ENCODE peak calls at places on chromosomes 12 and 14, in ten cellular contexts. G is transverse colon, N is H1, Y is sigmoid colon, C is spleen, L is prostate gland, H is SK-N-SH, K is endothelial cell of umbilical vein, O is HCT116, D is breast epithelium. B is an unnamed sample.

GRCh38 chr12:31288381-31288780 is 37.6 kb downstream of the SINHCAF start:
- DNase-seq in K (no peak), C (no peak), O (no peak), G (no peak), Y (no peak), N (no peak), H (no peak), L (no peak), D (no peak), B (no peak)

GRCh38 chr14:85252011-85252410 is 277.9 kb upstream of the FLRT2 start:
- DNase-seq in H (no peak), L (no peak), G (no peak), N (no peak), K (peak), O (no peak), Y (no peak), C (no peak), D (no peak), B (no peak)

GRCh38 chr12:15584366-15585041 is 204.7 kb downstream of the EPS8 start:
- DNase-seq in G (no peak), H (peak), O (peak), Y (no peak), C (no peak), D (no peak), N (no peak), K (peak), L (peak), B (no peak)

GRCh38 chr12:3102721-3103410 is 25.7 kb downstream of the TSPAN9 start:
- DNase-seq in N (no peak), D (no peak), O (no peak), C (no peak), K (no peak), Y (peak), L (no peak), G (no peak), H (no peak), B (no peak)

GRCh38 chr12:8544295-8544694 is 3.6 kb upstream of the CLEC4E start:
- DNase-seq in K (peak), Y (no peak), L (peak), H (peak), C (peak), O (peak), G (peak), D (no peak), N (peak), B (peak)

GRCh38 chr12:88726806-88727722 is 146.8 kb upstream of the KITLG start:
- DNase-seq in N (no peak), C (no peak), K (no peak), H (no peak), L (no peak), O (no peak), G (no peak), D (no peak), Y (no peak), B (no peak)

GRCh38 chr14:58574623-58575022 is 63.1 kb upstream of the DACT1 start:
- DNase-seq in D (no peak), C (no peak), K (no peak), G (no peak), Y (no peak), N (no peak), O (no peak), H (no peak), L (no peak), B (no peak)

GRCh38 chr12:58067610-58068387 is 126.4 kb downstream of the ATP23 start:
- DNase-seq in L (no peak), C (no peak), K (no peak), O (no peak), N (no peak), D (no peak), H (no peak), G (no peak), Y (no peak), B (no peak)

GRCh38 chr12:125766091-125766490 is 700.9 kb downstream of the AACS start:
- DNase-seq in G (no peak), Y (no peak), O (no peak), H (no peak), K (no peak), N (no peak), L (no peak), D (no peak), C (no peak), B (no peak)

GRCh38 chr12:91617830-91618229 is 435.2 kb upstream of the DCN start:
- DNase-seq in D (no peak), N (no peak), K (no peak), Y (no peak), C (no peak), O (no peak), G (no peak), L (no peak), H (no peak), B (no peak)

GRCh38 chr12:79058342-79058741 is 193.8 kb downstream of the SYT1 start:
- DNase-seq in O (peak), C (no peak), Y (no peak), K (peak), D (no peak), N (no peak), L (no peak), G (no peak), H (no peak), B (no peak)

GRCh38 chr12:53989227-53990113 is 4.5 kb downstream of the HOXC10 start:
- DNase-seq in H (no peak), N (no peak), D (no peak), L (peak), G (no peak), K (peak), C (no peak), Y (no peak), O (no peak), B (no peak)

GRCh38 chr12:103955811-103956514 is 9.7 kb upstream of the TDG start:
- DNase-seq in L (no peak), D (no peak), N (no peak), G (no peak), O (no peak), H (peak), K (no peak), C (no peak), Y (no peak), B (no peak)

DNA sequence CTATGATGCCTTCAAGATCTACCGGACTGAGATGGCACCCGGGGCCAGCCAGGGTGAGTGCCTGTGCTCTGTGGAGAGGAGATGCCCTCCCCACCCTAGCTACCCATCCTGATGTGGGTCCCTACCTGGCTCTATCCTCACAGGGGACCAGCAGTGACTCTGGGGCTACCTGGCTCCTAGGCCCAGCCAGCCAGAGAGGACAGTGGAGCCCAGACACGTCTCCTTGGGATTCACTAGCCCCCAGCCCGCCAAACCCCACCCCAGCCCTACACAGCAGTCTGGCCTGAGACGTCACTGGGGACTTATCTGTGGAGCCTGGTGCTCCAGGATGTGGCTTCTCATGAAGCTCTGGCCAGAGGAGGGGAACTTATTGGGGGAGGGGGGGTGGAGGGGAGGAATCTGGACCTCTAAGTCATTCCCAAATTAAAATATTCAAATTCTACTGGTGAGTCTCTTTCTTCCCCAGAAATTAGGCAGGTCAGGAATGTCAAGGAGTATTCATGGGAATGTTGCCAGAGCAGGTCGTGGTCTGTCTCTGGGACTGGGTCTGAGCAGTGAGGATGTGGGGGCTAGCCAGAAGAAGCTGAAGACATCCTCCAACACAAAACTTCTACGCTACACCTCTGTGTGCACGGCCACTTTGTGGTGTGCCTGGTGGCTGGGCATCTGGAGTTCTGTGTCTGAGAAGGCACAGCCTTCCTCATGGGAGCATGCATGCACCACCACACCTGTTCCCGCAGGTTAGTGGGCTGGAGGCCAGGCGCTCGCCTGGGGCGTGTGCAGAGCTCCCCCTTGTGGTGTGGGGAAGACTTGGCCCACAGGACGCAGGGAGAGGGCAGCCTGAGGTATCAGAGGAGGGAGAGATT is 2.7 kb downstream of the CMTM5 start:
- DNase-seq in D (peak), H (peak), Y (no peak), G (peak), L (peak), C (peak), O (peak), K (peak), N (no peak), B (peak)
- TF ChIP-seq POLR2AphosphoS5 in D (peak), H (no peak), Y (no peak), G (no peak), L (peak), C (peak), O (no peak), K (no peak), N (no peak), B (no peak)

GRCh38 chr12:11823043-11823442 is 173.6 kb downstream of the ETV6 start:
- DNase-seq in K (no peak), Y (no peak), C (no peak), G (no peak), L (no peak), O (no peak), N (no peak), D (no peak), H (no peak), B (no peak)
- TF ChIP-seq POLR2AphosphoS5 in K (no peak), Y (no peak), C (no peak), G (no peak), L (no peak), O (no peak), N (no peak), D (no peak), H (peak), B (no peak)

GRCh38 chr14:54758041-54758440 is 144.6 kb downstream of the GCH1 start:
- DNase-seq in N (no peak), C (no peak), D (no peak), H (no peak), L (peak), G (peak), O (no peak), Y (no peak), K (no peak), B (no peak)

GRCh38 chr14:54749727-54750126 is 152.9 kb downstream of the GCH1 start:
- DNase-seq in K (no peak), G (no peak), O (no peak), L (no peak), D (no peak), C (no peak), Y (no peak), N (no peak), H (no peak), B (no peak)

GRCh38 chr14:54754116-54754622 is 148.5 kb downstream of the GCH1 start:
- DNase-seq in K (no peak), Y (no peak), N (no peak), C (no peak), D (no peak), O (no peak), G (no peak), L (no peak), H (no peak), B (no peak)

GRCh38 chr14:54756656-54757392 is 145.8 kb downstream of the GCH1 start:
- DNase-seq in C (no peak), H (no peak), Y (no peak), L (no peak), K (no peak), N (no peak), G (no peak), D (no peak), O (no peak), B (no peak)

DNA sequence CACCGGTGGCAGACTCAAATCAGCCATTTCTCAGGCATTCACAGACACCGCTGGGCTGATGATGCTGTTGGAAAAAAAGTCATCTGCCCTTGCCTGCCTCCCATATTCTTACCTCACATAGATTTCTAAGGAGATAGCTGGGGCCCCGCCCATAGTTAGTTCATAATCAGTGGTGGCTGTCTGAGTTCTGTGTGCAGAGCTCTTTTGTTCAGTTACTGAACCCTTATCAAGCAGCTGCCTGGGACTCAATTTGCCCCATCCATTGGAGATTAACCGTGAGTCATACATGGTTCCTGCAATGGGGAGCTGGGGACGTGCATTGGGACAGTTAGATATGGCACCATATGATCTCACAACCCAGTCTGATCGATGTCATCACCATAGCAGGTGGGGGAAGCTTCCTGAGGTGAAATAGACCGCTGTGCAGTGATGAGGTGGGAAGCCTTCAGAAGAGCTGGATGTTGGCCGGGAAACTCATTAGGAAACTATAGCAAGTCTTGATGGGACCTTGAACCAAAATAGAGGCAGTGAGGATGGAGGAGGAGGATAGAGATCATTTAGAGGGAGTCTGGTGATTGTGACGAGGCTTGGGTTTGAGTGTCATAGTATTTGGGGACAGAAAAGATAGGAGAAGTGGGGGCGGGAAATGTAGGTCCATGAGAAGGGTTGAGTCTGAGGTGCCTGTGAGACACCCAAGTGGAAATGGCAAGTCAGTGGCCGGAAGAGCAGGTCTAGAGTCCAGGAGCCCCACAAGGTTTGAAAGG is 147.8 kb downstream of the GCH1 start:
- DNase-seq in Y (no peak), G (no peak), O (no peak), N (no peak), L (no peak), H (no peak), K (no peak), C (no peak), D (no peak), B (no peak)
- TF ChIP-seq POLR2AphosphoS5 in Y (no peak), G (no peak), O (no peak), N (no peak), L (no peak), H (no peak), K (no peak), C (no peak), D (no peak), B (no peak)

GRCh38 chr14:77142289-77142814 is 761 bp upstream of the ZDHHC22 start:
- DNase-seq in O (no peak), N (no peak), D (no peak), H (no peak), L (no peak), K (no peak), Y (no peak), C (peak), G (no peak), B (no peak)
- TF ChIP-seq POLR2AphosphoS5 in O (no peak), N (no peak), D (no peak), H (no peak), L (no peak), K (no peak), Y (no peak), C (no peak), G (no peak), B (no peak)

DNA sequence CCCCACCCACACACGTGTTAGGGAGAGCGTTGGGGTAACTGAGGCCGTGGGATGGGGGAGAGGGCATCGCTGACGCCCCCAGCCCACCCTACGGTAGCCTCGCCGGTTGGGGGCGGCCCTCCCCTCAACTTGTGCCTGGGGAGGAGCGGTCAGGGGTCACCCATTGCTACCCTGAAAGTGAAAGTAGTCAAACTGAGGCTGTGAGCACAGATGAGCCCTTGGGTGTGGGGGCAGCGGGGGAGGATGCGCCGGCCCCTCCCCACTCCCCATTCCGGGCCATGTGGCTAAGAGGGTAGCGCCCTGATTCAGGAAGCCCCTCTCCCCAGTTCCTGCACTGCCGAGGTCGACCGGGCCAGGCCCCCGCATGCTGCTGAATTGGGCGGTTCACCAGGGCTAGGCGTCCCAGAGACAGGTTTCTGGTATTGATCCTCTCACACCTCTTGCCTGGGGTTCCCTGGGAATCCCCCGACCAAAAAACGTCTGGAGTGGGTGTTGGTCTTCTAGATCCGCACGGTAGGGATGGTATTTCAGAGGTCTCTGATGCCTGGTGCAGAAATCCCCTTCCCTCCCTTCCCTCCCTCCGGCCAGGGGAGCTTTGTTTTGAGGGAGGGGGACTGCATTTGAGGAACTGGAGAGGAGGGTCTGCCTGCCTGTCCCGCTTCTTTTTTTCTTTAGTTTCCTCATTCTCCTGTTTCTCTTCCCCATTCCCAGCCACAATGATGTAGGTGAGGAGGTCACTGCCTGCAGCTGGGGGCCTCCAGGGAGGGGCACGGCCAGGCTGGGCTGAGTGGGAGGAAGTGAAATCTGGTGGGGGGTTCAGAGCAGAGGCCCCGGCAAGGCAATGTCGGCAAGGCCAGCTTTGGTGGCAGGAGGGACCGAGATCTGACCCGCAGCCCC is 999 bp downstream of the SH2B3 start:
- DNase-seq in Y (peak), K (no peak), C (peak), G (no peak), L (no peak), H (peak), O (no peak), D (no peak), N (no peak), B (no peak)
- TF ChIP-seq POLR2AphosphoS5 in Y (peak), K (no peak), C (peak), G (peak), L (no peak), H (no peak), O (no peak), D (no peak), N (no peak), B (no peak)

GRCh38 chr12:122641976-122642375 is 61.2 kb downstream of the HCAR2 start:
- DNase-seq in K (no peak), Y (no peak), C (no peak), H (no peak), D (peak), O (no peak), L (no peak), G (no peak), N (no peak), B (no peak)

GRCh38 chr12:122651520-122652224 is 51.5 kb downstream of the HCAR2 start:
- DNase-seq in H (no peak), C (no peak), Y (no peak), K (no peak), D (peak), N (no peak), G (no peak), O (no peak), L (peak), B (no peak)

GRCh38 chr12:122643207-122643805 is 59.9 kb downstream of the HCAR2 start:
- DNase-seq in K (no peak), C (no peak), Y (no peak), N (no peak), G (no peak), O (no peak), L (no peak), D (no peak), H (no peak), B (no peak)

DNA sequence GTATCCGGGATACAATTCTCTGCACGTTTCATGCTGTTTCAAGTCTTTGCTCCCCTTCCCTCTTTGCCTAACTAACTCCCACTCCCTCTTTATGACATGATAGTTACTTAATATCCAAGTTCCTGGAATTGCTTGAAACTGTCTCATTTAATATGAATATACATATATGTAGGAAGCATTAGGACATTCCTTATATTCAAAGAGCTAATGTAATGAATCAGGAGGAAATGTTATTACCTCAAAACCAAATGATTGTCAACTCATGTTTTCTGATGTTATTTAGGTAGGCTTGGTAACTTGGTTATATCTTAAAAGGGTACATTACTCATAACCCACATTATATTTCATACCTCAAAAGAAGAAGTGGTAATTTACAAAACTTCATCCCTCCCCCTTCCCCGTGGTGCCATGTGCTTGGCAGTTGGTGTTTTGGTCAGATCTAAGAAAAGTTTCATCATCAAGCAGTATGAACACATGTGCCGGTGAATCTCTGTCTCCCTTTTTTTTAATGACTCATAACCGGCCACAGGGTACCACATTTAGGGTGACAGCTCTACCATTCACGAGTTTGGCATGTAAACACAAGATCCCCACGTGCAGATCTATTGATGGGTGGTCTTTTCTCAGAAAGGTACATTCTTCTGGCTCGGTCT is 56.5 kb downstream of the HCAR2 start:
- DNase-seq in L (no peak), C (no peak), D (no peak), N (no peak), K (no peak), H (no peak), O (no peak), G (no peak), Y (no peak), B (no peak)
- TF ChIP-seq POLR2AphosphoS5 in L (no peak), C (no peak), D (no peak), N (no peak), K (no peak), H (no peak), O (no peak), G (no peak), Y (no peak), B (no peak)